ENCODE peak calls at places on chromosomes 3 and 15, in nine cellular contexts. G is transverse colon, N is cardiac fibroblast, Q is heart left ventricle, W is RWPE2, O is A673, C is H1, Z is neural crest cell, U is bronchial epithelial cell. T is an unnamed sample.

GRCh38 chr3:154182975-154183374 is 61.8 kb downstream of the ARHGEF26 start:
- DNase-seq in G (no peak), N (no peak), Q (no peak), W (no peak), O (no peak), C (no peak), Z (no peak), U (peak; percentile 19), T (no peak)

GRCh38 chr15:48602358-48603122 is 43.0 kb downstream of the FBN1 start:
- DNase-seq in G (no peak), N (peak; percentile 92), Q (no peak), W (no peak), O (peak; percentile 87), C (no peak), Z (no peak), U (peak; percentile 55), T (no peak)

GRCh38 chr3:197338586-197338985 is 40.2 kb upstream of the DLG1 start:
- DNase-seq in G (no peak), N (no peak), Q (no peak), W (no peak), O (no peak), C (peak; percentile 19), Z (no peak), U (no peak), T (no peak)

GRCh38 chr3:146747051-146747450 is 141.9 kb upstream of the PLSCR5 start:
- DNase-seq in G (no peak), N (no peak), Q (no peak), W (no peak), O (peak; percentile 17), C (no peak), Z (no peak), U (no peak), T (no peak)

GRCh38 chr3:42689421-42690014 is 4.2 kb downstream of the KLHL40 start:
- DNase-seq in G (no peak), N (no peak), Q (no peak), W (peak; percentile 14), O (no peak), C (no peak), Z (no peak), U (no peak), T (no peak)

GRCh38 chr3:190424478-190425439 is 24.9 kb downstream of the TMEM207 start:
- DNase-seq in G (peak; percentile 16), N (peak; percentile 82), Q (no peak), W (peak; percentile 40), O (peak; percentile 84), C (peak; percentile 79), Z (peak; percentile 19), U (peak; percentile 72), T (peak; percentile 77)

GRCh38 chr3:148042663-148043445 is 633.7 kb downstream of the ZIC1 start:
- DNase-seq in G (no peak), N (peak; percentile 66), Q (no peak), W (no peak), O (peak; percentile 89), C (no peak), Z (no peak), U (peak; percentile 2), T (no peak)

GRCh38 chr15:46815765-46816164 is 901.5 kb upstream of the SEMA6D start:
- DNase-seq in G (peak; percentile 7), N (no peak), Q (no peak), W (no peak), O (no peak), C (no peak), Z (no peak), U (peak; percentile 1), T (peak; percentile 46)

GRCh38 chr15:46091860-46092450 is 457.1 kb downstream of the SQOR start:
- DNase-seq in G (peak; percentile 14), N (peak; percentile 10), Q (no peak), W (no peak), O (peak; percentile 75), C (peak; percentile 59), Z (peak; percentile 51), U (peak; percentile 3), T (peak; percentile 29)

GRCh38 chr3:24615177-24615576 is 120.5 kb upstream of the THRB start:
- DNase-seq in G (no peak), N (no peak), Q (no peak), W (no peak), O (no peak), C (no peak), Z (no peak), U (no peak), T (no peak)

GRCh38 chr15:40743466-40743865 is 11.6 kb downstream of the RMDN3 start:
- DNase-seq in G (no peak), N (no peak), Q (no peak), W (no peak), O (no peak), C (no peak), Z (no peak), U (no peak), T (no peak)

DNA sequence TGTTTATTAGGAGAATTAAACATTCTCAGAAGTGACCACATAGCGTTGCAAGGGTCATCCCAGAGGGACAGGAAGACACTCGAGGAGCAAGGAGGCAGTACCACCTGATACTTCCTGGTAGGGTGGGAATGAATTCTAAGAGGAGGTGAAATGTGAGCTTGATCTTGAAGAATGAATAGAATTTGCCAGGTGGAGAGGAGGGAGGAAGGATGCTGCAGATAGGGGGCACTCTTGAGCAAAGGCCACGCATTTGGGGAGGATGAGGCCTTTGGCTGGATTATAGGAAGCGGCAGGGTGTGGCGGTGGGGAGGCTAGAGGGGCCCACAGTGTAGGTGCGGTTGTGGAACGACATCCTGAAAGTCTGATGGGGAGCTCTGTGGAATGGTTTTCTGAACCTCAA is 33.5 kb downstream of the CHCHD6 start:
- DNase-seq in G (no peak), N (no peak), Q (no peak), W (no peak), O (no peak), C (peak; percentile 66), Z (no peak), U (no peak), T (no peak)
- TF ChIP-seq CTCF in G (no peak), N (peak; percentile 27), Q (no peak), W (no peak), O (peak; percentile 27), C (peak; percentile 56), Z (no peak), U (peak; percentile 13), T (no peak)

GRCh38 chr3:120622870-120623718 is 27.0 kb downstream of the NDUFB4 start:
- DNase-seq in G (peak; percentile 11), N (peak; percentile 31), Q (no peak), W (no peak), O (peak; percentile 25), C (peak; percentile 69), Z (peak; percentile 68), U (peak; percentile 70), T (no peak)
- TF ChIP-seq CTCF in G (no peak), N (peak; percentile 20), Q (no peak), W (peak; percentile 16), O (no peak), C (peak; percentile 35), Z (peak; percentile 57), U (no peak), T (no peak)

GRCh38 chr3:73768594-73769308 is 144.0 kb upstream of the PDZRN3 start:
- DNase-seq in G (no peak), N (no peak), Q (no peak), W (no peak), O (no peak), C (no peak), Z (no peak), U (no peak), T (no peak)
- TF ChIP-seq CTCF in G (no peak), N (no peak), Q (no peak), W (no peak), O (no peak), C (no peak), Z (no peak), U (no peak), T (no peak)

GRCh38 chr15:26758079-26758478 is 14.8 kb downstream of the GABRB3 start:
- DNase-seq in G (no peak), N (no peak), Q (no peak), W (no peak), O (no peak), C (no peak), Z (no peak), U (no peak), T (no peak)
- TF ChIP-seq CTCF in G (no peak), N (no peak), Q (no peak), W (no peak), O (no peak), C (no peak), Z (no peak), U (no peak), T (no peak)

DNA sequence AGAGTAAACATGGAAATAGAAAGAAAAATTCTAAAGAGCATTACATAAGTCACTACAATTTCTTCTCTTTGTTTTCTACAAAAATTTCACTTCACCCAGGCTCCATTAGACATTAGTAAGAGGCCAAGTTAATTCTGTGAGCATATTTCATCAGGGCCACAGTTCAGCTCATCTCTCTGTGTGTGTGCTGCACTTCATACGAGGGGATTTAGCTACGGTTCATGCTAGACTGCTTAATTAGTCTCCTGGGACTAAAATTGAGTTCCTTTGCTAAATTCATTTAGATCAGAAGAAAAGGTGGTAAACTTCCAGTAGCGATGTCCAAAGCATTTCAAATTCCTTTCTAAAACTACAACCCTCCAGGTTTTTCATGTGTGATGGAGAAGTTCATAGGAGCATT is 83.1 kb upstream of the SETMAR start:
- DNase-seq in G (no peak), N (no peak), Q (no peak), W (no peak), O (no peak), C (no peak), Z (no peak), U (no peak), T (no peak)
- TF ChIP-seq CTCF in G (no peak), N (no peak), Q (no peak), W (no peak), O (no peak), C (no peak), Z (no peak), U (no peak), T (no peak)

GRCh38 chr15:68871507-68871906 is 50.8 kb upstream of the ANP32A start:
- DNase-seq in G (no peak), N (no peak), Q (no peak), W (no peak), O (no peak), C (no peak), Z (no peak), U (no peak), T (no peak)

GRCh38 chr15:68877626-68878025 is 52.7 kb upstream of the SPESP1 start:
- DNase-seq in G (no peak), N (no peak), Q (no peak), W (no peak), O (no peak), C (no peak), Z (no peak), U (no peak), T (no peak)

GRCh38 chr15:68880382-68880781 is 49.9 kb upstream of the SPESP1 start:
- DNase-seq in G (no peak), N (no peak), Q (no peak), W (no peak), O (no peak), C (no peak), Z (no peak), U (no peak), T (no peak)

GRCh38 chr15:68875377-68876116 is 54.8 kb upstream of the SPESP1 start:
- DNase-seq in G (peak; percentile 94), N (peak; percentile 93), Q (peak; percentile 88), W (peak; percentile 88), O (peak; percentile 93), C (peak; percentile 97), Z (peak; percentile 98), U (peak; percentile 74), T (peak; percentile 95)

DNA sequence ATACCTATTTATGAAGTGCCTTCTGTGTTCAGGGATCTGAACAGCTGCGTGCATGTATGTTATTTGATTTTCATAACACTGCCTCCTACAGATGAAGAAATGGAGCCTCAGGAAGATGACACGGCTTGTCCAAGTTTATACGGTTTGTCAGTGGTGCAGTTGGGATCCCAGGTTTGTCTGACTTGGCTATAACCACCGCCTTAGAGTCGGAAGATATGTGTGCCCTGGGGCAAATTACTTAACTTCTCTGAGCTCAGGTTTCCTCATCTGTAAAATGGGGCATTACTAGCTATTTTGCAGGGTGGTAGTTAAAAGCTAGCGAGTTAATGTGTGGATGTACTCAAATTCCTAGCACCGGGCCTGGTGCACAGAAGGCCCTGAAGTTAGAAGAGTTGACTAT is 54.1 kb upstream of the ANP32A start:
- DNase-seq in G (no peak), N (no peak), Q (no peak), W (no peak), O (no peak), C (no peak), Z (no peak), U (no peak), T (no peak)
- TF ChIP-seq CTCF in G (no peak), N (no peak), Q (no peak), W (no peak), O (no peak), C (no peak), Z (no peak), U (no peak), T (no peak)

T was measured in body of pancreas.